ENCODE peak calls at places on chromosomes 12 and 14, in seven cellular contexts. X, D, H, C, M, A and I are unnamed samples.

GRCh38 chr12:38691164-38691563 is 214.2 kb downstream of the CPNE8 start:
- DNase-seq in X (no peak), D (peak; percentile 9), H (no peak), C (peak; percentile 9), M (peak; percentile 2), A (no peak), I (no peak)

GRCh38 chr14:61973981-61974380 is 211.8 kb downstream of the SNAPC1 start:
- DNase-seq in X (peak; percentile 33), D (peak; percentile 58), H (peak; percentile 71), C (peak; percentile 26), M (peak; percentile 20), A (no peak), I (no peak)

GRCh38 chr14:32324601-32325000 is 4.5 kb upstream of the AKAP6 start:
- DNase-seq in X (no peak), D (no peak), H (no peak), C (no peak), M (no peak), A (no peak), I (no peak)

GRCh38 chr12:127383281-127383680 is 883.7 kb upstream of the TMEM132C start:
- DNase-seq in X (no peak), D (no peak), H (peak; percentile 85), C (peak; percentile 35), M (no peak), A (no peak), I (no peak)

GRCh38 chr12:22979854-22980253 is 354.9 kb downstream of the ETNK1 start:
- DNase-seq in X (peak; percentile 54), D (peak; percentile 85), H (no peak), C (peak; percentile 63), M (peak; percentile 72), A (no peak), I (no peak)

GRCh38 chr12:89875809-89876208 is 167.2 kb upstream of the ATP2B1 start:
- DNase-seq in X (no peak), D (no peak), H (no peak), C (no peak), M (no peak), A (no peak), I (no peak)

GRCh38 chr12:3253682-3254275 is 176.6 kb downstream of the TSPAN9 start:
- DNase-seq in X (no peak), D (no peak), H (no peak), C (no peak), M (no peak), A (no peak), I (no peak)

GRCh38 chr12:106894774-106895173 is 60.9 kb upstream of the TMEM263 start:
- DNase-seq in X (no peak), D (no peak), H (no peak), C (peak; percentile 48), M (no peak), A (no peak), I (no peak)

GRCh38 chr12:65152586-65152985 is 16.8 kb upstream of the LEMD3 start:
- DNase-seq in X (peak; percentile 52), D (peak; percentile 40), H (peak; percentile 14), C (no peak), M (no peak), A (no peak), I (no peak)

GRCh38 chr12:79451365-79451764 is 239.4 kb downstream of the PAWR start:
- DNase-seq in X (peak; percentile 9), D (peak; percentile 27), H (peak; percentile 8), C (no peak), M (no peak), A (no peak), I (no peak)

GRCh38 chr12:95218164-95218851 is 701 bp downstream of the VEZT start:
- DNase-seq in X (peak; percentile 62), D (peak; percentile 65), H (peak; percentile 80), C (peak; percentile 87), M (peak; percentile 73), A (no peak), I (no peak)

GRCh38 chr14:52012635-52013034 is 23.3 kb downstream of the RTRAF start:
- DNase-seq in X (peak; percentile 80), D (peak; percentile 86), H (peak; percentile 58), C (no peak), M (no peak), A (no peak), I (no peak)

GRCh38 chr12:16258963-16259362 is 18.5 kb downstream of the SLC15A5 start:
- DNase-seq in X (no peak), D (peak; percentile 5), H (no peak), C (no peak), M (no peak), A (no peak), I (no peak)

GRCh38 chr12:68536885-68537284 is 73.8 kb upstream of the RAP1B start:
- DNase-seq in X (peak; percentile 52), D (no peak), H (no peak), C (no peak), M (no peak), A (no peak), I (no peak)

GRCh38 chr12:92075425-92075891 is 70.2 kb downstream of the BTG1 start:
- DNase-seq in X (peak; percentile 65), D (peak; percentile 87), H (peak; percentile 67), C (peak; percentile 63), M (no peak), A (no peak), I (no peak)

GRCh38 chr14:74083161-74083560 is 1.1 kb downstream of the ALDH6A1 start:
- DNase-seq in X (no peak), D (no peak), H (no peak), C (no peak), M (no peak), A (no peak), I (no peak)

GRCh38 chr12:110932048-110932447 is 11.7 kb upstream of the MYL2 start:
- DNase-seq in X (peak; percentile 13), D (peak; percentile 21), H (no peak), C (no peak), M (no peak), A (no peak), I (no peak)
- TF ChIP-seq CTCF in X (peak; percentile 54), D (peak; percentile 51), H (peak; percentile 43), C (peak; percentile 25), M (peak; percentile 37), A (no peak), I (peak; percentile 37)

DNA sequence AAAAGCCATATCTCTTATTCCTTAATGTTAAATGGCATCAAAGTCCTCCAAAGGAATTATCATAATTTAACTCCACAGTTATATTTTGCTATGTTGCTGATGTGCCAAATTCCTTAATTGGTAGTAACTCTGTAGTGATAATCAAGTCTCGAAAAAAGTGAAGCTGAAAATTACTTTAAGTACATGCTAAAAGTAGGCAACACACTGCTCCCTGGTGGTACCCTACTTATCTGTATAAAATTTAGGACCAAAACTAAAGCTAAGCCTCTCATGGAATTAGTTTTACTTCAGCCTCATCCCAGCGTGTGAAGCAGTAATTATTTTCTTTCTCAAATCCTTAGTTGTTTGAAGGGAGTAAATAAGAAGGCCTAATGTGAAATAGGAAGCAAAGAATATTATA is 132.8 kb downstream of the TTLL5 start:
- DNase-seq in X (peak; percentile 46), D (peak; percentile 29), H (peak; percentile 32), C (no peak), M (no peak), A (no peak), I (no peak)
- TF ChIP-seq CTCF in X (peak; percentile 20), D (peak; percentile 22), H (no peak), C (no peak), M (peak; percentile 6), A (no peak), I (no peak)

GRCh38 chr12:45547822-45548221 is 181.7 kb upstream of the ARID2 start:
- DNase-seq in X (peak; percentile 29), D (peak; percentile 26), H (peak; percentile 9), C (peak; percentile 9), M (no peak), A (peak; percentile 18), I (peak; percentile 4)
- TF ChIP-seq CTCF in X (peak; percentile 29), D (peak; percentile 14), H (peak; percentile 8), C (peak; percentile 32), M (no peak), A (no peak), I (no peak)

GRCh38 chr12:12202747-12203146 is 64.1 kb downstream of the LRP6 start:
- DNase-seq in X (no peak), D (no peak), H (no peak), C (no peak), M (no peak), A (no peak), I (no peak)
- TF ChIP-seq CTCF in X (no peak), D (no peak), H (peak; percentile 7), C (no peak), M (no peak), A (no peak), I (no peak)

DNA sequence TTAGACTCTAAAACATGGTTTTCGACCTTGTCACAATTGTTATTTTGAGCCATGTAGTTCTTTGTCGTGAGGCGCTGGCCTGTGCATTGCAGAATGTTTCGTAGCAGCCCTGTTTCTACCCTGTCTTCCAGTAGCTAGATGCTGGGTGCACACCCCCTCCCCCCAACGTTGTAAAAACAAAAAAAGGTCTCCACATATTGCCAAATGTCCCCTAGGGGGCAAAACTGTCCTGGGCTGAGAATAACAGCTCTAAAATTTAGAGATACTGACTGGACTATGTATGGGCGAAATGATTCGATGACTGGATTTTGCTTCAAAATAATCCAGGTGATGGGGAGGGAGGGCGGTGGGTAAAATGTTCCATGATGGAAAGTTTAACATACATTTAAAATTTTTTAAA is 126.1 kb upstream of the FUT8 start:
- DNase-seq in X (peak; percentile 30), D (no peak), H (no peak), C (no peak), M (no peak), A (peak; percentile 57), I (no peak)
- TF ChIP-seq CTCF in X (peak; percentile 20), D (peak; percentile 4), H (peak; percentile 11), C (no peak), M (no peak), A (peak; percentile 57), I (peak; percentile 60)

GRCh38 chr12:6542209-6543009 is 8.1 kb downstream of the GAPDH start:
- DNase-seq in X (no peak), D (no peak), H (no peak), C (no peak), M (no peak), A (no peak), I (no peak)
- TF ChIP-seq CTCF in X (no peak), D (no peak), H (no peak), C (no peak), M (no peak), A (no peak), I (no peak)